ENCODE peak calls at places on chromosomes 11 and 22, in six cellular contexts. T is GM12878, H is stomach, B is H1, G is transverse colon, M is K562. U is an unnamed sample. For H3K4me1, the result is how much of the 10 kb centered on the place peaks cover.

GRCh38 chr22:33051960-33052839 is 6.0 kb downstream of the SYN3 start:
- DNase-seq in T (no peak), H (no peak), B (no peak), G (no peak), M (no peak), U (no peak)

GRCh38 chr22:35766654-35767580 is 49.2 kb downstream of the APOL5 start:
- DNase-seq in T (no peak), H (no peak), B (no peak), G (no peak), M (no peak), U (no peak)

GRCh38 chr11:95228081-95228859 is 2.7 kb downstream of the SESN3 start:
- DNase-seq in T (no peak), H (no peak), B (no peak), G (no peak), M (no peak), U (no peak)

GRCh38 chr22:19880786-19881569 is 26.3 kb upstream of the GNB1L start:
- DNase-seq in T (no peak), H (no peak), B (peak), G (no peak), M (peak), U (peak)

GRCh38 chr11:67648140-67648795 is 2.3 kb downstream of the ACY3 start:
- DNase-seq in T (no peak), H (peak), B (peak), G (peak), M (peak), U (no peak)

GRCh38 chr22:28051787-28052356 is 132.8 kb upstream of the PITPNB start:
- DNase-seq in T (no peak), H (peak), B (peak), G (peak), M (peak), U (no peak)

GRCh38 chr22:16961477-16962186 is 46.4 kb downstream of the GAB4 start:
- DNase-seq in T (no peak), H (no peak), B (peak), G (no peak), M (peak), U (no peak)

GRCh38 chr11:65415499-65416340 is 6.9 kb upstream of the NEAT1 start:
- DNase-seq in T (no peak), H (no peak), B (no peak), G (peak), M (no peak), U (peak)

GRCh38 chr11:47415949-47416472 is 7.6 kb downstream of the SLC39A13 start:
- DNase-seq in T (no peak), H (peak), B (no peak), G (peak), M (no peak), U (no peak)

GRCh38 chr11:104668797-104669463 is 229.3 kb downstream of the CASP12 start:
- DNase-seq in T (no peak), H (no peak), B (no peak), G (no peak), M (no peak), U (no peak)

GRCh38 chr11:96228911-96229310 is 114.1 kb downstream of the MAML2 start:
- DNase-seq in T (no peak), H (no peak), B (no peak), G (no peak), M (no peak), U (no peak)

GRCh38 chr22:41001722-41002122 is 50.5 kb downstream of the RBX1 start:
- DNase-seq in T (no peak), H (no peak), B (no peak), G (no peak), M (no peak), U (no peak)

GRCh38 chr11:110833033-110833484 is 120.8 kb upstream of the ARHGAP20 start:
- DNase-seq in T (no peak), H (no peak), B (no peak), G (no peak), M (no peak), U (no peak)

GRCh38 chr11:12810497-12810896 is 136.3 kb downstream of the TEAD1 start:
- DNase-seq in T (no peak), H (no peak), B (no peak), G (no peak), M (peak), U (no peak)

GRCh38 chr11:86174101-86175046 is 70.2 kb upstream of the EED start:
- DNase-seq in T (no peak), H (peak), B (no peak), G (no peak), M (peak), U (peak)

GRCh38 chr11:120316880-120317688 is 8.0 kb upstream of the TLCD5 start:
- DNase-seq in T (no peak), H (peak), B (no peak), G (peak), M (no peak), U (no peak)

GRCh38 chr11:110026823-110027626 is 66.2 kb upstream of the ZC3H12C start:
- DNase-seq in T (peak), H (no peak), B (no peak), G (no peak), M (no peak), U (no peak)

GRCh38 chr11:74272276-74272675 is 39.2 kb downstream of the P4HA3 start:
- DNase-seq in T (no peak), H (no peak), B (no peak), G (no peak), M (no peak), U (no peak)

GRCh38 chr11:66478823-66479740 is 1.2 kb upstream of the DPP3 start:
- DNase-seq in T (no peak), H (peak), B (peak), G (peak), M (peak), U (no peak)

GRCh38 chr22:47154621-47155081 is 392.2 kb downstream of the TBC1D22A start:
- DNase-seq in T (no peak), H (peak), B (no peak), G (no peak), M (no peak), U (no peak)

GRCh38 chr22:31646186-31647019 is 15.6 kb downstream of the PISD start:
- DNase-seq in T (no peak), H (no peak), B (no peak), G (no peak), M (no peak), U (no peak)

GRCh38 chr22:23386245-23386631 is 193.9 kb downstream of the IGLL1 start:
- DNase-seq in T (no peak), H (no peak), B (no peak), G (no peak), M (no peak), U (no peak)
- TF ChIP-seq CTCF in T (no peak), H (no peak), B (no peak), G (peak), M (no peak), U (no peak)

GRCh38 chr22:34297536-34298120 is 377.4 kb upstream of the LARGE1 start:
- DNase-seq in T (no peak), H (no peak), B (no peak), G (no peak), M (no peak), U (no peak)
- TF ChIP-seq EP300 in T (no peak), H (no peak), B (no peak), G (no peak), M (no peak), U (no peak)

GRCh38 chr11:58561394-58562102 is 14.1 kb downstream of the LPXN start:
- DNase-seq in T (no peak), H (no peak), B (no peak), G (no peak), M (no peak), U (no peak)
- H3K4me1 ChIP-seq in T (under half), H (under half), B (under half), G (under half), M (under half), U (under half)

DNA sequence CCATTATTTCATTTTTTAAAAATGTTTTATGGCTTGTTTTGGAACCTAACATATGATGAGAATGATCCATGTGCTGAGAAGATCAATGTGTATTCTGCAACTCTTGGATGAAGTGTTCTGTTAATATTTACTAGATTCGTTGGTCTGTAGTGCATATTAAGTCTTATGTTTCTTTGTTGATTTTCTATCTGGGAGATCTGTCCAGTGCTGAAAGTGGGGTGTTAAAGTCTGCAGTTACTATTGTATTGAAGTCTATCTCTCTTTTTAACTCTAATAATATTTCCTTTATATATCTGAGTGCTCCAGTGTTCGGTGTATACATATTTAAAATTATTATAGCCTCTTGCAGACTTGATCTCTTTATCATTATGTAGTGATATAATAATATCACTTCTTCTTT is 11.9 kb downstream of the PATE3 start:
- DNase-seq in T (no peak), H (no peak), B (no peak), G (no peak), M (no peak), U (no peak)
- TF ChIP-seq CTCF in T (no peak), H (no peak), B (no peak), G (no peak), M (no peak), U (no peak)

GRCh38 chr11:114027396-114027795 is 32.1 kb upstream of the ZBTB16 start:
- DNase-seq in T (no peak), H (no peak), B (no peak), G (no peak), M (no peak), U (no peak)
- TF ChIP-seq EP300 in T (no peak), H (no peak), B (no peak), G (peak), M (no peak), U (no peak)

GRCh38 chr11:118882489-118882888 is 1.2 kb upstream of the CXCR5 start:
- DNase-seq in T (no peak), H (no peak), B (no peak), G (no peak), M (no peak), U (no peak)
- H3K4me1 ChIP-seq in T (under half), H (under half), B (under half), G (under half), M (under half), U (under half)

GRCh38 chr11:78228467-78228866 is 39.7 kb downstream of the USP35 start:
- DNase-seq in T (peak), H (no peak), B (no peak), G (peak), M (peak), U (no peak)
- TF ChIP-seq CTCF in T (peak), H (no peak), B (peak), G (peak), M (peak), U (peak)

DNA sequence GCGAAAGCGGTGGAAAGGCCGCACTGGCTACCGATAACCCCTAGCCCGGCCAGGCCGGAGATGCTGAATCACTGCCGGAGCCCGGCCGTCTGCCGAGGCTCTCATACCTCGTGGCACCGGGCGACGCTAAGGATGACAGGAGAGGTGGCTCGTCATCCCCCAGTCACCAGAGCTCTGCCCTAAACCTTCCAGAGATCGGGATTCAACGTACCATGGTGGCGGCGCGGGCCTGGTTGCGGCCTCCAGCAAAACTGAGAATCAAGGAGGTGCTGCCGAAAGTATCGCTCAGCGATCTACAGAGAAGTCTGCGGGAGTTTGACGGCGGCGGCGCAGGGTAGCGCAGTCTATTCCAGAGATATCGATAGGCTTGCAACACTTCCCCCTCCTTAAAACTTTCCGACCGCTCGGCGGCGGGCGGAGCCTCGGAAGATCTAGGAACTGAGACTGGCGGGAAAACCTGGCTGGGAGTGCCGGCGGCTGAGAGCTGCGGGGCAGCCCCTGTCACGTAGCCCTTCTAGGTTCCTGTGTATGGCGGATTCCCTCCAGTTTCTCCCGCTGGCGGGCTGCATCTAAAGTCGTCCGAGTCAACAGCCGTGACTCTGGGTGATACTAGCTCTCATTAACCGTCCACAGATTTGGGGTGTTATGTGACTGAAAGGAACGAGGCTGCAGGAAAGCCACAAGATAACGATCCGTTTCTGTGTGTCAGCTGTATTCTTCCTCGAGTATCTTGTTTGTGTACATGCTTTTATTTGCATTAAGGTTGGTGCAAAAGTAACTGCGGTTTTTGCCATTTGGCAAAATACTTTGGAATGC is at the start of gene PSMA1:
- DNase-seq in T (peak), H (peak), B (peak), G (peak), M (peak), U (peak)
- TF ChIP-seq EP300 in T (no peak), H (no peak), B (peak), G (no peak), M (peak), U (no peak)